ENCODE peak calls at places on chromosomes 4 and X, in six cellular contexts. R is sciatic nerve; T is activated CD8-positive, alpha-beta memory T cell treated with anti-CD3 and anti-CD28 coated beads for 48 hours; D is activated CD4-positive, alpha-beta T cell treated with anti-CD3 and anti-CD28 coated beads for 24 hours; B is GM12892; C is A549. N is an unnamed sample.

GRCh38 chr4:10629394-10629793 is 55.2 kb downstream of the CLNK start:
- DNase-seq in C (no peak), B (no peak), T (no peak), R (no peak), D (no peak), N (no peak)

GRCh38 chrX:39903937-39904336 is 193.8 kb downstream of the BCOR start:
- DNase-seq in R (no peak), C (peak), D (no peak), T (no peak), B (no peak), N (no peak)

GRCh38 chr4:152938237-152938969 is 2.3 kb downstream of the FHDC1 start:
- DNase-seq in R (no peak), T (no peak), C (no peak), D (no peak), B (no peak), N (no peak)

GRCh38 chr4:104508224-104508623 is 13.5 kb upstream of the CXXC4 start:
- DNase-seq in R (no peak), D (no peak), B (no peak), T (no peak), C (no peak), N (no peak)

GRCh38 chrX:7170903-7171302 is 22.9 kb upstream of the PUDP start:
- DNase-seq in R (no peak), T (no peak), B (no peak), C (no peak), D (peak), N (peak)

GRCh38 chr4:107034982-107035710 is 967 bp downstream of the DKK2 start:
- DNase-seq in B (no peak), T (no peak), R (peak), D (no peak), C (no peak), N (peak)

GRCh38 chr4:8858925-8859210 is 12.8 kb downstream of the HMX1 start:
- DNase-seq in R (no peak), B (no peak), D (no peak), C (no peak), T (no peak), N (no peak)

GRCh38 chrX:20594985-20595384 is 328.3 kb upstream of the RPS6KA3 start:
- DNase-seq in C (no peak), R (no peak), B (no peak), T (no peak), D (no peak), N (peak)

GRCh38 chr4:94036964-94037363 is 170.7 kb upstream of the SMARCAD1 start:
- DNase-seq in C (no peak), R (no peak), D (no peak), T (no peak), B (no peak), N (peak)

GRCh38 chrX:23729214-23729613 is 13.9 kb downstream of the ACOT9 start:
- DNase-seq in T (no peak), B (no peak), C (no peak), R (no peak), D (no peak), N (no peak)

GRCh38 chr4:14218641-14219040 is 591.1 kb upstream of the BOD1L1 start:
- DNase-seq in R (no peak), B (no peak), T (no peak), D (no peak), C (no peak), N (no peak)

GRCh38 chr4:1105662-1106061 is 7.7 kb downstream of the RNF212 start:
- DNase-seq in B (no peak), R (no peak), D (no peak), T (no peak), C (no peak), N (peak)

GRCh38 chr4:123462007-123462406 is 65.4 kb downstream of the SPRY1 start:
- DNase-seq in C (no peak), B (no peak), D (no peak), T (no peak), R (no peak), N (no peak)

GRCh38 chr4:178296669-178297068 is 854.4 kb upstream of the AGA start:
- DNase-seq in B (no peak), T (no peak), D (no peak), C (no peak), R (no peak), N (no peak)

GRCh38 chr4:31692407-31692940 is 972.3 kb downstream of the PCDH7 start:
- DNase-seq in D (no peak), T (no peak), B (no peak), C (no peak), R (no peak), N (no peak)

GRCh38 chrX:154355776-154356140 is 18.7 kb downstream of the FLNA start:
- DNase-seq in D (no peak), R (no peak), T (no peak), B (no peak), C (no peak), N (no peak)

GRCh38 chr4:110442309-110442708 is 33.6 kb upstream of the ENPEP start:
- DNase-seq in B (no peak), D (no peak), R (no peak), C (no peak), T (no peak), N (peak)

GRCh38 chrX:45524296-45524695 is 323.6 kb upstream of the DIPK2B start:
- DNase-seq in C (no peak), D (no peak), B (no peak), T (no peak), R (no peak), N (no peak)

GRCh38 chrX:40099046-40099968 is 1.5 kb upstream of the BCOR start:
- DNase-seq in R (peak), B (peak), T (no peak), C (peak), D (no peak), N (peak)

GRCh38 chrX:47749185-47749967 is 87.3 kb upstream of the ZNF81 start:
- DNase-seq in D (no peak), C (no peak), R (no peak), T (no peak), B (no peak), N (no peak)

GRCh38 chr4:1402516-1403101 is 3.6 kb downstream of the NKX1-1 start:
- DNase-seq in C (no peak), T (no peak), B (peak), R (no peak), D (no peak), N (peak)